ENCODE peak calls at places on chromosomes 12 and 14, in seven cellular contexts. B is tibial nerve, E is HAP-1, M is AG04450, H is pancreas, C is mammary epithelial cell, Z is A549. A is an unnamed sample.

GRCh38 chr12:9319044-9319841 is 111.0 kb upstream of the PZP start:
- DNase-seq in C (no peak), H (no peak), E (no peak), B (no peak), Z (no peak), M (no peak), A (no peak)

GRCh38 chr14:33871394-33871793 is 79.5 kb downstream of the EGLN3 start:
- DNase-seq in M (no peak), H (no peak), B (no peak), Z (no peak), E (peak; percentile 36), C (no peak), A (no peak)

GRCh38 chr12:49697808-49698207 is 9.4 kb downstream of the FMNL3 start:
- DNase-seq in H (no peak), Z (no peak), M (no peak), C (no peak), B (no peak), E (no peak), A (no peak)

GRCh38 chr12:6201199-6201608 is 1.0 kb downstream of the CD9 start:
- DNase-seq in H (peak; percentile 64), C (no peak), E (no peak), Z (peak; percentile 67), B (no peak), M (no peak), A (peak; percentile 34)

GRCh38 chr12:2959508-2960431 is 573 bp downstream of the TEAD4 start:
- DNase-seq in H (peak; percentile 71), M (no peak), B (no peak), E (peak; percentile 11), C (peak; percentile 60), Z (peak; percentile 67), A (peak; percentile 85)

GRCh38 chr12:131619736-131620506 is 91.0 kb upstream of the SFSWAP start:
- DNase-seq in E (no peak), Z (no peak), H (no peak), M (no peak), C (no peak), B (no peak), A (no peak)

GRCh38 chr14:82710257-82710841 is 1176.7 kb upstream of the SEL1L start:
- DNase-seq in Z (peak; percentile 58), B (no peak), M (peak; percentile 11), H (peak; percentile 47), C (peak; percentile 16), E (peak; percentile 56), A (peak; percentile 69)

GRCh38 chr14:51277753-51278415 is 37.8 kb downstream of the TMX1 start:
- DNase-seq in E (no peak), B (no peak), C (no peak), Z (no peak), H (no peak), M (no peak), A (no peak)

GRCh38 chr14:104677506-104678332 is 11.7 kb upstream of the INF2 start:
- DNase-seq in M (peak; percentile 54), E (peak; percentile 50), B (peak; percentile 63), H (peak; percentile 61), C (peak; percentile 69), Z (peak; percentile 85), A (peak; percentile 79)

GRCh38 chr12:45273717-45274271 is 57.9 kb downstream of the ANO6 start:
- DNase-seq in M (peak; percentile 81), B (no peak), C (peak; percentile 96), H (no peak), Z (peak; percentile 91), E (no peak), A (peak; percentile 87)

GRCh38 chr12:107662431-107662830 is 23.2 kb upstream of the PWP1 start:
- DNase-seq in C (no peak), E (no peak), Z (no peak), M (no peak), H (no peak), B (no peak), A (no peak)

GRCh38 chr12:49017764-49018281 is 753 bp downstream of the PRKAG1 start:
- DNase-seq in Z (no peak), C (no peak), E (no peak), H (no peak), M (no peak), B (no peak), A (no peak)

GRCh38 chr12:13609874-13610273 is 371.5 kb downstream of the GRIN2B start:
- DNase-seq in C (no peak), M (no peak), H (no peak), B (no peak), Z (no peak), E (no peak), A (no peak)

GRCh38 chr12:29072631-29073030 is 76.4 kb upstream of the FAR2 start:
- DNase-seq in C (peak; percentile 74), Z (no peak), H (no peak), M (no peak), E (no peak), B (no peak), A (peak; percentile 18)

GRCh38 chr12:130419116-130419515 is 81.4 kb downstream of the PIWIL1 start:
- DNase-seq in Z (no peak), H (no peak), M (no peak), C (no peak), E (no peak), B (no peak), A (no peak)

DNA sequence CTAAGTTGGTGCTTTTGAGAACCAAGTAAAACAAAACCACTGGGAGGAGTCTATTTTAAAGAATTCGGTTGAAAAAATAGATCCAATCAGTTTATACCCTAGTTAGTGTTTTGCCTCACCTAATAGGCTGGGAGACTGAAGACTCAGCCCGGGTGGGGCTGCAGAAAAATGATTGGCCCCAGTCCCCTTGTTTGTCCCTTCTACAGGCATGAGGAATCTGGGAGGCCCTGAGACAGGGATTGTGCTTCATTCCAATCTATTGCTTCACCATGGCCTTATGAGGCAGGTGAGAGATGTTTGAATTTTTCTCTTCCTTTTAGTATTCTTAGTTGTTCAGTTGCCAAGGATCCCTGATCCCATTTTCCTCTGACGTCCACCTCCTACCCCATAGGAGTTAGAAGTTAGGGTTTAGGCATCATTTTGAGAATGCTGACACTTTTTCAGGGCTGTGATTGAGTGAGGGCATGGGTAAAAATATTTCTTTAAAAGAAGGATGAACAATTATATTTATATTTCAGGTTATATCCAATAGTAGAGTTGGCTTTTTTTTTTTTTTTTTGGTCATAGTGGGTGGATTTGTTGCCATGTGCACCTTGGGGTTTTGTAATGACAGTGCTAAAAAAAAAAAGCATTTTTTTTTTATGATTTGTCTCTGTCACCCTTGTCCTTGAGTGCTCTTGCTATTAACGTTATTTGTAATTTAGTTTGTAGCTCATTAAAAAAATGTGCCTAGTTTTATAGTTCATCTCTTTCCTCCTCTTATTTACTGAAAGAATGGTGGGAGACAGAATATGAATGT is 1.6 kb upstream of the RAB5B start:
- DNase-seq in Z (peak; percentile 39), C (peak; percentile 70), H (no peak), M (no peak), B (no peak), E (no peak), A (peak; percentile 66)
- H3K4me3 ChIP-seq in Z (no peak overlapping the region), C (peak overlapping the region; percentile 52), H (peak overlapping the region; percentile 48), M (peak overlapping the region; percentile 66), B (no peak overlapping the region), E (no peak overlapping the region), A (peak overlapping the region; percentile 89)

DNA sequence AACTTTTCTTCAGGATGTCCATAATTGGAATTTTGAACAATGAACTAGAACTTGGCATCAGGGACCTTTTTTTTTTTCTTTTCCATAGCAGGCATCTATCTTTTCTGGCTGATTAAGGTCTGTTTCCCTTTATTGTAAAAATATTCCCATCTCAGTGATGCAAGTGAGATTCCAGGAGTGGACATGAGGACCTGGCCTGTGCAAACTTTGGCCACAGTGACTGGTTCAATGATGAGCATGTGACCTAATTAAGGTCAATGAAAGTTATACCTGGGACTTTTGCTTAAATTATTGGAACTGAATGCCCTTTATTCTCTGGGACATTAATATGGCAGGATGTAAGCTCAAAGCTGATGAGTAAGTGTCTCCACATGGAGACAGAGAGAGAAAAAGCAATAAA is 83.8 kb downstream of the DIO2 start:
- DNase-seq in M (no peak), B (no peak), E (no peak), Z (no peak), H (no peak), C (no peak), A (no peak)
- H3K9me3 ChIP-seq in M (no peaks in the 10 kb centered on the region), B (peaks cover 1% of the 10 kb centered on the region), E (no peaks in the 10 kb centered on the region), Z (peaks cover 7% of the 10 kb centered on the region), H (no peaks in the 10 kb centered on the region), C (no peaks in the 10 kb centered on the region), A (peaks cover 3% of the 10 kb centered on the region)

DNA sequence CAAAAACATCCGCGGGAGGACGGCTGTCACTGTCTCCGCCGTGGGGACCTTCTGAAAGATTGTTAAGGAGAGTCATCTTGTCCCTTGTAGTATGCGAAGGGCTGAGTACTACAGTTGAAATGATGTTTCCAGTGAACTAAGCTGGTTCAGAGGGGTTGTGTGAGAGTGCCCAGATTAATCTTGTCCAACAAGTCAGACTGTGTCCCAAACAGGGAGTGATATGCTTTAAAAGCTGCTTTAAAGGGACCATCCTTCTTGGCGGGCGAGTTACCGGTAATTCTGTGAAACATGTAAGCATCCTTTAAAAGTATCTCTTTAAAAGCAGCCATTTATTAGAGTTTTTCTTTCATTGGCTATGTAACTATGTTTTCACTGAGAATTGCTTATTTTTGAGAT is 1.1 kb downstream of the WDR20 start:
- DNase-seq in E (no peak), C (peak; percentile 33), Z (no peak), M (no peak), B (no peak), H (no peak), A (no peak)
- H3K4me3 ChIP-seq in E (peak overlapping the region; percentile 96), C (peak overlapping the region; percentile 95), Z (peak overlapping the region; percentile 95), M (peak overlapping the region; percentile 95), B (peak overlapping the region; percentile 90), H (peak overlapping the region; percentile 95), A (peak overlapping the region; percentile 99)

GRCh38 chr12:53327435-53328042 is 6.1 kb upstream of the AAAS start:
- DNase-seq in M (no peak), B (no peak), C (no peak), Z (peak; percentile 60), E (no peak), H (no peak), A (peak; percentile 30)
- H3K9me3 ChIP-seq in M (no peaks in the 10 kb centered on the region), B (no peaks in the 10 kb centered on the region), C (no peaks in the 10 kb centered on the region), Z (no peaks in the 10 kb centered on the region), E (no peaks in the 10 kb centered on the region), H (no peaks in the 10 kb centered on the region), A (no peaks in the 10 kb centered on the region)

A was measured in adipocyte.